ENCODE peak calls at places on chromosomes 5 and 9, in four cellular contexts. C, O, B and S are unnamed samples.

GRCh38 chr9:135582966-135583685 is 21.6 kb downstream of the PAEP start:
- DNase-seq in O (peak; percentile 30), B (no peak), C (no peak), S (peak; percentile 49)

GRCh38 chr5:10439692-10440091 is 2.0 kb upstream of the ROPN1L start:
- DNase-seq in B (no peak), O (no peak), C (no peak), S (no peak)

GRCh38 chr5:62001640-62002039 is 304.4 kb upstream of the KIF2A start:
- DNase-seq in O (no peak), B (peak; percentile 96), C (no peak), S (no peak)

GRCh38 chr9:83239787-83240186 is 176.8 kb upstream of the RASEF start:
- DNase-seq in C (no peak), B (no peak), O (no peak), S (no peak)

GRCh38 chr9:115969096-115969495 is 184.5 kb upstream of the PAPPA start:
- DNase-seq in B (peak; percentile 61), O (no peak), C (no peak), S (no peak)

GRCh38 chr5:54739371-54739770 is 221.8 kb downstream of the SNX18 start:
- DNase-seq in C (no peak), O (no peak), B (no peak), S (no peak)

GRCh38 chr5:12910611-12911010 is 1006.4 kb upstream of the CTNND2 start:
- DNase-seq in C (no peak), B (no peak), O (no peak), S (no peak)

GRCh38 chr5:179243333-179243732 is 101.9 kb downstream of the ADAMTS2 start:
- DNase-seq in B (no peak), C (no peak), O (no peak), S (peak; percentile 15)

GRCh38 chr5:150121448-150122157 is 34.0 kb downstream of the PDGFRB start:
- DNase-seq in C (no peak), O (no peak), B (no peak), S (no peak)

GRCh38 chr9:123927625-123928308 is 2.2 kb downstream of the DENND1A start:
- DNase-seq in C (no peak), O (no peak), B (peak; percentile 49), S (no peak)

GRCh38 chr9:71037521-71037920 is 83.9 kb downstream of the TRPM3 start:
- DNase-seq in C (no peak), O (no peak), B (no peak), S (no peak)

GRCh38 chr9:128625391-128626145 is 31.1 kb downstream of the DYNC2I2 start:
- DNase-seq in C (no peak), B (no peak), O (no peak), S (no peak)

GRCh38 chr9:124202447-124202971 is 55.2 kb upstream of the NEK6 start:
- DNase-seq in B (no peak), C (no peak), O (no peak), S (no peak)

GRCh38 chr9:89658931-89659330 is 54.1 kb downstream of the GADD45G start:
- DNase-seq in O (no peak), C (no peak), B (no peak), S (no peak)

GRCh38 chr5:14171621-14172020 is 28.5 kb downstream of the TRIO start:
- DNase-seq in O (no peak), B (no peak), C (no peak), S (no peak)

GRCh38 chr5:120052916-120053828 is 410.9 kb upstream of the PRR16 start:
- DNase-seq in O (no peak), C (no peak), B (no peak), S (no peak)

GRCh38 chr5:33049298-33049697 is 338.2 kb downstream of the NPR3 start:
- DNase-seq in B (peak; percentile 63), C (no peak), O (no peak), S (no peak)

GRCh38 chr9:128382261-128382660 is 11.1 kb downstream of the URM1 start:
- DNase-seq in C (no peak), B (no peak), O (no peak), S (no peak)

GRCh38 chr9:100595391-100596199 is 17.7 kb downstream of the CAVIN4 start:
- DNase-seq in O (no peak), B (peak; percentile 56), C (no peak), S (no peak)

GRCh38 chr5:76690027-76690679 is 25.8 kb upstream of the F2R start:
- DNase-seq in C (no peak), B (no peak), O (no peak), S (no peak)

GRCh38 chr9:69370430-69370829 is 45.4 kb downstream of the ENTREP1 start:
- DNase-seq in C (no peak), O (no peak), B (peak; percentile 82), S (no peak)

GRCh38 chr9:118578467-118578866 is 790.8 kb downstream of the BRINP1 start:
- DNase-seq in C (no peak), O (no peak), B (peak; percentile 77), S (no peak)

GRCh38 chr5:141192110-141192725 is at the start of gene PCDHB10:
- DNase-seq in B (peak; percentile 12), C (no peak), O (peak; percentile 92), S (no peak)

GRCh38 chr5:170151105-170151831 is 45.6 kb downstream of the FOXI1 start:
- DNase-seq in C (peak; percentile 17), O (peak; percentile 53), B (peak; percentile 91), S (peak; percentile 64)

GRCh38 chr9:125430611-125431305 is 169.1 kb downstream of the GAPVD1 start:
- DNase-seq in B (no peak), C (no peak), O (no peak), S (no peak)

GRCh38 chr9:93950619-93951601 is 4.2 kb downstream of the BARX1 start:
- DNase-seq in O (peak; percentile 75), C (no peak), B (no peak), S (no peak)

GRCh38 chr5:156479864-156480263 is 152.9 kb downstream of the SGCD start:
- DNase-seq in O (no peak), B (no peak), C (no peak), S (no peak)

GRCh38 chr5:74626386-74627222 is 13.9 kb downstream of the ENC1 start:
- DNase-seq in C (no peak), B (no peak), O (no peak), S (no peak)

GRCh38 chr9:137454506-137455360 is 4.4 kb downstream of the NSMF start:
- DNase-seq in O (no peak), B (no peak), C (no peak), S (no peak)

GRCh38 chr9:72494051-72494450 is 27.4 kb upstream of the TMC1 start:
- DNase-seq in O (no peak), C (no peak), B (no peak), S (no peak)

GRCh38 chr5:170173227-170173626 is 59.6 kb upstream of the C5orf58 start:
- DNase-seq in B (peak; percentile 77), O (no peak), C (no peak), S (no peak)

GRCh38 chr9:31908158-31908890 is 476.1 kb upstream of the ACO1 start:
- DNase-seq in B (peak; percentile 84), O (no peak), C (no peak), S (no peak)

GRCh38 chr5:179774442-179774841 is 19.3 kb upstream of the LTC4S start:
- DNase-seq in C (no peak), B (no peak), O (no peak), S (no peak)

GRCh38 chr9:112378441-112379176 is 1.3 kb upstream of the HSDL2 start:
- DNase-seq in B (peak; percentile 73), O (no peak), C (no peak), S (no peak)

GRCh38 chr5:102809033-102809432 is 53.9 kb downstream of the PAM start:
- DNase-seq in B (no peak), C (no peak), O (no peak), S (no peak)

GRCh38 chr5:173764321-173765029 is 123.7 kb upstream of the CPEB4 start:
- DNase-seq in B (peak; percentile 88), C (no peak), O (no peak), S (no peak)

DNA sequence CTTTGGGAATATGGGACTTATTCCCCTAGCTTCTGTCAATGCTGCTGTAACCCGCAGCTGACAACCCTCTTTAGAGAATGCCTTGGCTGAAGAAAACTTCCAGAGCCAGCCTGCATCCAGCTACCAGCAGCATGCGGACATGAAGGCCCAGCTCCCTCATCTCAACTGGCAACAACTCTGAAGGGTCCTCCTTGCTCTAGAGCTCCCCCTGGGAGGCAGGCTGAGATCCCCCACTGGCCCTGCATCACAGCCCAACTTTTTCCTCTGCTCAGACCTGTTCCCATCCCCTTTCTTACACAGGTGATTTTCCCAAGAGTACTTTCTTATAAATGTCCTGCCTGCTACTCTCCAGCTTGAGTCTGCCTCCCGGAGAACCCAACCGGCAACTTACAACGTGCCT is 18.7 kb upstream of the WNT8A start:
- DNase-seq in C (no peak), B (no peak), O (peak; percentile 79), S (no peak)
- TF ChIP-seq CTCF in C (peak; percentile 35), B (peak; percentile 38), O (peak; percentile 85), S (peak; percentile 32)

GRCh38 chr5:171272996-171273970 is 35.8 kb upstream of the TLX3 start:
- DNase-seq in C (no peak), B (peak; percentile 41), O (no peak), S (no peak)
- TF ChIP-seq CTCF in C (peak; percentile 48), B (peak; percentile 48), O (peak; percentile 79), S (peak; percentile 55)

GRCh38 chr9:131523451-131524435 is 7.3 kb downstream of the UCK1 start:
- DNase-seq in O (no peak), B (no peak), C (no peak), S (no peak)

GRCh38 chr9:131521822-131522221 is 9.2 kb downstream of the UCK1 start:
- DNase-seq in B (no peak), C (no peak), O (no peak), S (no peak)

GRCh38 chr9:131523086-131523388 is 8.0 kb downstream of the UCK1 start:
- DNase-seq in O (no peak), B (no peak), C (no peak), S (no peak)

GRCh38 chr9:131521203-131521602 is 9.9 kb downstream of the UCK1 start:
- DNase-seq in O (no peak), C (no peak), B (no peak), S (no peak)

GRCh38 chr9:131522257-131523085 is 8.6 kb downstream of the UCK1 start:
- DNase-seq in C (no peak), O (no peak), B (no peak), S (no peak)
- TF ChIP-seq CTCF in C (no peak), O (no peak), B (no peak), S (no peak)

DNA sequence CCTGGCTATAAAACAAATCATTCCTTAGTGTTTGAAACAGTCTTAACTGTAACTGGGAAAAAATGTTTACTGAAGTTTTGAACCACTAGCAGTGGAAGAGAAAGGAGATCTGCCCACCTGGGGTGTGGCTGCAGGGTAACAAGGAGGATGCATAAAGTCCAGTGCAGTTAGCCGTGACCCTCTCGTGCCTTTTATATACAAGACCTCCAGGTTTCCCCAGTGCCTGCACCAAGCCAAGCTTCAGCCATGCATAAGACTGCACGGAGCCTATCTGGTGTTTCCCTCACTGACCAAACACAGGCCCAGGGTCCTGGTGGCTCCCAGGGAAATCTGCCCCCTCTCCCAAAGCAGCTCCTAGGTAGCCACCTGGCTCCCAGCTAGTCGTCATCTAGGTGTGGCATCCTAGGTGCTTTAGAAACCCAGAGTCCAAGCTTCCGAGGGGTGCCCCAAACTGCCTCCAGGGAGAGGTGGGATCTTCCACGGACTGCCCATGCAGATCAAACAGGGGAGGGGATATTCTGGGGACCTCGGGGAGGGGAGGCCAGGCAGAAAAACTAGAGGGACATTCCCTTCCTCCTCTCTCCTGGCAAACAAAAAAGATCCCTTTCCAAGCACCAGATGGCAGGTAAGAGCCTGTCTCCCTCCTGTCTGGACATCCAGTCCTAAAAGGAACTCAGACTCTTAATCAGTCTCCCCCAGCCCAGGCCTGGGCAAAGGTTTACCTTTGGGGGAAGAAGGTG is 2.7 kb downstream of the SHB start:
- DNase-seq in B (peak; percentile 62), O (peak; percentile 51), C (no peak), S (no peak)
- TF ChIP-seq CTCF in B (peak; percentile 46), O (peak; percentile 17), C (peak; percentile 27), S (peak; percentile 38)